ENCODE peak calls at places on chromosomes 3 and 15, in five cellular contexts. B, J, T, F and P are unnamed samples. For H3K36me3, the result is how much of the 10 kb centered on the place peaks cover.

GRCh38 chr3:197331131-197331530 is 32.7 kb upstream of the DLG1 start:
- DNase-seq in B (peak), T (no peak), F (no peak), J (no peak), P (no peak)

GRCh38 chr15:96360581-96361308 is 30.2 kb downstream of the NR2F2 start:
- DNase-seq in T (no peak), J (no peak), F (peak), B (no peak), P (no peak)

GRCh38 chr3:177123820-177124219 is 73.5 kb downstream of the TBL1XR1 start:
- DNase-seq in T (no peak), J (no peak), F (no peak), B (no peak), P (no peak)

GRCh38 chr3:115922681-115923347 is 299.5 kb downstream of the GAP43 start:
- DNase-seq in F (no peak), J (peak), T (no peak), B (peak), P (no peak)

GRCh38 chr3:37116998-37117397 is 57.4 kb downstream of the LRRFIP2 start:
- DNase-seq in T (no peak), J (no peak), F (no peak), B (no peak), P (no peak)

GRCh38 chr3:141385386-141386079 is 17.2 kb downstream of the ZBTB38 start:
- DNase-seq in J (no peak), T (no peak), B (no peak), F (no peak), P (no peak)

GRCh38 chr3:187744169-187745151 is 808 bp downstream of the BCL6 start:
- DNase-seq in J (peak), B (peak), T (peak), F (peak), P (no peak)

GRCh38 chr3:19934098-19934566 is at the start of gene EFHB:
- DNase-seq in B (peak), J (peak), T (peak), F (no peak), P (no peak)

GRCh38 chr3:16884748-16885587 is at the start of gene PLCL2:
- DNase-seq in T (peak), J (no peak), F (peak), B (peak), P (no peak)

GRCh38 chr3:136022518-136023263 is 57.2 kb downstream of the PPP2R3A start:
- DNase-seq in B (no peak), F (no peak), T (no peak), J (no peak), P (no peak)

GRCh38 chr3:24533557-24534193 is 39.0 kb upstream of the THRB start:
- DNase-seq in B (no peak), T (no peak), J (no peak), F (no peak), P (no peak)

GRCh38 chr3:193645806-193646205 is 52.8 kb downstream of the OPA1 start:
- DNase-seq in B (no peak), T (no peak), F (no peak), J (no peak), P (no peak)
- H3K36me3 ChIP-seq in B (half or more), T (half or more), F (under half), J (half or more), P (under half)

GRCh38 chr3:22371592-22372291 is 620.7 kb upstream of the ZNF385D start:
- DNase-seq in F (no peak), J (no peak), T (no peak), B (no peak), P (no peak)
- H3K4me3 ChIP-seq in F (no peak), J (peak), T (no peak), B (no peak), P (no peak)

GRCh38 chr3:4758957-4759656 is 220.1 kb upstream of the BHLHE40 start:
- DNase-seq in T (no peak), B (no peak), J (no peak), F (no peak), P (no peak)

GRCh38 chr3:4759689-4760312 is 219.4 kb upstream of the BHLHE40 start:
- DNase-seq in B (no peak), F (no peak), T (no peak), J (no peak), P (no peak)

GRCh38 chr3:4763604-4764247 is 215.5 kb upstream of the BHLHE40 start:
- DNase-seq in T (no peak), F (no peak), J (no peak), B (no peak), P (no peak)

GRCh38 chr3:4765212-4765611 is 214.0 kb upstream of the BHLHE40 start:
- DNase-seq in T (no peak), J (no peak), F (no peak), B (no peak), P (no peak)

DNA sequence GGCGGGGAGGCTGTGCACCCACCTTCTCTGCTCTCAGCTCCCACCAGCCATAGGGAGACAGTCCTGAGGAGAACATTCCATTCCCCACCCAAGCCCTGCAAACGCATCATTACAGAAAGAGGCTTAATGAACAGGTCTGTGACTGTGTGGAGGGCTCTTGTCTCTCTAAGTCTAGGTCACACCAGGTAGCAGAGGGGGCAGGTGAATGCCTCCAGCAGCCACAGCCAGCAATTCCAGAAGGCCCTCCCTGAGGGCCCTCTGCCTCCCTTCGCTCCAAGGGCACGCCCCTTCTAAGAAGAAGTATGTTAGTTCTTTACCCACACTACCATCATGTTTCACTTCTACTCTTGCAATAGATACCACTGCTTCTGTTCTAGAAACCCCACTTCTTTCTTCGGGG is 217.5 kb upstream of the BHLHE40 start:
- DNase-seq in J (no peak), T (no peak), F (no peak), B (no peak), P (no peak)
- H3K36me3 ChIP-seq in J (under half), T (under half), F (under half), B (under half), P (under half)

GRCh38 chr15:70284438-70285214 is 186.9 kb upstream of the TLE3 start:
- DNase-seq in B (no peak), F (no peak), J (no peak), T (no peak), P (no peak)
- H3K4me3 ChIP-seq in B (no peak), F (no peak), J (no peak), T (no peak), P (no peak)

GRCh38 chr3:195468391-195468776 is 25.6 kb upstream of the ACAP2 start:
- DNase-seq in J (no peak), T (no peak), B (no peak), F (no peak), P (no peak)
- H3K36me3 ChIP-seq in J (under half), T (under half), B (under half), F (under half), P (under half)

GRCh38 chr15:38401101-38401500 is 52.8 kb upstream of the FAM98B start:
- DNase-seq in B (no peak), F (no peak), J (no peak), T (no peak), P (no peak)

GRCh38 chr15:38401716-38402115 is 52.2 kb upstream of the FAM98B start:
- DNase-seq in T (no peak), F (no peak), J (no peak), B (no peak), P (no peak)

GRCh38 chr15:38398134-38398533 is 55.8 kb upstream of the FAM98B start:
- DNase-seq in J (peak), T (peak), F (peak), B (peak), P (peak)
- H3K4me3 ChIP-seq in J (no peak), T (no peak), F (no peak), B (no peak), P (no peak)

GRCh38 chr15:59062985-59063384 is 42.0 kb upstream of the CCNB2 start:
- DNase-seq in F (no peak), J (no peak), B (no peak), T (no peak), P (no peak)
- H3K36me3 ChIP-seq in F (under half), J (under half), B (under half), T (half or more), P (under half)

GRCh38 chr3:45067486-45067885 is 41.4 kb downstream of the CLEC3B start:
- DNase-seq in J (no peak), T (no peak), F (no peak), B (no peak), P (no peak)
- H3K4me3 ChIP-seq in J (no peak), T (no peak), F (no peak), B (no peak), P (no peak)

GRCh38 chr15:89631902-89632264 is 23.4 kb downstream of the KIF7 start:
- DNase-seq in J (no peak), F (no peak), B (no peak), T (no peak), P (no peak)

GRCh38 chr15:89629829-89630228 is 25.4 kb downstream of the KIF7 start:
- DNase-seq in B (no peak), T (no peak), J (no peak), F (no peak), P (no peak)

GRCh38 chr15:89630974-89631901 is 24.0 kb downstream of the KIF7 start:
- DNase-seq in J (no peak), T (no peak), B (no peak), F (no peak), P (no peak)

GRCh38 chr15:89628791-89629715 is 26.2 kb downstream of the KIF7 start:
- DNase-seq in T (no peak), F (no peak), J (no peak), B (no peak), P (no peak)

GRCh38 chr15:89630260-89630659 is 25.0 kb downstream of the KIF7 start:
- DNase-seq in B (no peak), F (no peak), J (no peak), T (no peak), P (no peak)
- H3K36me3 ChIP-seq in B (half or more), F (under half), J (half or more), T (under half), P (half or more)